ENCODE peak calls at places on chromosomes 3 and 15, in nine cellular contexts. N is ovary, L is GM12878, E is endothelial cell of umbilical vein, Y is pancreas, R is uterus, V is IMR-90, I is vagina, O is A549. W is an unnamed sample. For H3K4me1, the result is how much of the 10 kb centered on the place peaks cover.

GRCh38 chr3:134640872-134641470 is 9.9 kb downstream of the KY start:
- DNase-seq in N (no peak), L (no peak), E (peak), Y (no peak), R (no peak), V (peak), I (no peak), O (peak), W (no peak)

GRCh38 chr15:72197460-72198409 is at the start of gene GRAMD2A:
- DNase-seq in N (no peak), L (no peak), E (no peak), Y (no peak), R (no peak), V (no peak), I (no peak), O (peak), W (no peak)

GRCh38 chr15:101538177-101538576 is 48.7 kb upstream of the PCSK6 start:
- DNase-seq in N (no peak), L (no peak), E (no peak), Y (no peak), R (no peak), V (no peak), I (peak), O (no peak), W (no peak)

GRCh38 chr3:125129512-125129962 is 73.7 kb upstream of the HEG1 start:
- DNase-seq in N (no peak), L (no peak), E (peak), Y (no peak), R (peak), V (peak), I (no peak), O (peak), W (no peak)

GRCh38 chr3:47496892-47497291 is 16.6 kb downstream of the ELP6 start:
- DNase-seq in N (no peak), L (no peak), E (no peak), Y (no peak), R (no peak), V (no peak), I (no peak), O (no peak), W (no peak)

GRCh38 chr3:100401674-100402036 is 316 bp downstream of the LNP1 start:
- DNase-seq in N (peak), L (no peak), E (no peak), Y (peak), R (peak), V (peak), I (no peak), O (no peak), W (peak)

GRCh38 chr3:19348929-19349564 is 200.7 kb downstream of the KCNH8 start:
- DNase-seq in N (no peak), L (no peak), E (no peak), Y (no peak), R (no peak), V (peak), I (no peak), O (peak), W (no peak)

GRCh38 chr3:55571913-55572312 is 84.8 kb upstream of the WNT5A start:
- DNase-seq in N (no peak), L (no peak), E (no peak), Y (no peak), R (no peak), V (no peak), I (no peak), O (no peak), W (no peak)

GRCh38 chr3:138230525-138230924 is 43.4 kb downstream of the ARMC8 start:
- DNase-seq in N (no peak), L (no peak), E (no peak), Y (no peak), R (no peak), V (peak), I (no peak), O (no peak), W (no peak)

GRCh38 chr15:28129261-28129848 is 30.2 kb upstream of the OCA2 start:
- DNase-seq in N (no peak), L (no peak), E (no peak), Y (no peak), R (no peak), V (no peak), I (no peak), O (no peak), W (no peak)

GRCh38 chr3:88334187-88334868 is 184.6 kb downstream of the C3orf38 start:
- DNase-seq in N (no peak), L (no peak), E (no peak), Y (no peak), R (no peak), V (no peak), I (no peak), O (no peak), W (no peak)

GRCh38 chr15:71167445-71168162 is 52.3 kb downstream of the THSD4 start:
- DNase-seq in N (no peak), L (no peak), E (no peak), Y (no peak), R (no peak), V (no peak), I (no peak), O (no peak), W (no peak)

GRCh38 chr3:125052671-125053303 is 3.0 kb downstream of the HEG1 start:
- DNase-seq in N (no peak), L (no peak), E (peak), Y (no peak), R (no peak), V (peak), I (no peak), O (peak), W (no peak)

GRCh38 chr3:186525369-186526255 is 18.6 kb downstream of the CRYGS start:
- DNase-seq in N (no peak), L (no peak), E (no peak), Y (no peak), R (no peak), V (no peak), I (no peak), O (no peak), W (no peak)

GRCh38 chr3:12196684-12197083 is 38.0 kb upstream of the TIMP4 start:
- DNase-seq in N (no peak), L (no peak), E (no peak), Y (no peak), R (no peak), V (no peak), I (peak), O (no peak), W (no peak)
- H3K4me1 ChIP-seq in N (under half), L (under half), E (under half), Y (under half), R (under half), V (under half), I (under half), O (half or more), W (under half)

GRCh38 chr3:39146611-39147373 is 6.6 kb downstream of the CSRNP1 start:
- DNase-seq in N (peak), L (no peak), E (peak), Y (peak), R (peak), V (peak), I (no peak), O (peak), W (peak)

GRCh38 chr3:39146083-39146501 is 7.3 kb downstream of the CSRNP1 start:
- DNase-seq in N (no peak), L (no peak), E (no peak), Y (no peak), R (no peak), V (no peak), I (no peak), O (no peak), W (peak)

GRCh38 chr3:39148116-39149058 is 5.0 kb downstream of the CSRNP1 start:
- DNase-seq in N (peak), L (no peak), E (peak), Y (no peak), R (no peak), V (peak), I (no peak), O (no peak), W (no peak)

GRCh38 chr3:39147711-39148115 is 5.7 kb downstream of the CSRNP1 start:
- DNase-seq in N (peak), L (no peak), E (peak), Y (no peak), R (no peak), V (peak), I (no peak), O (no peak), W (no peak)

DNA sequence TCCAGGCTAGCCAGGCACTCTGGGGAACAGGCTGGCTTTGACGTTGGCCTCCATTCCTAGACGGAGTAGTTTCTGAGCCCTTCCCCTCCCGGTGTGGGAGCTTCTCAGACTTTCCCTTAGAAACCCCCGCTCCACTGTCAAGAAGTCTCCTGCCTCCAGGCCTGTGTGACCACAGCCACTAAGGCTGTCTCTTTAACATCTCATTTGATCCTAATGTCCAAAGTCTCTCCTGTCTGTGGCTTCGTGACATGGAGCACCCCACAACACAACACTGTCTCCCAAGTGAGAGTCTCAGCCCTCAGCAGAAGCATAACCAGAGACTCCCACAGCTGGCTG is 6.0 kb downstream of the CSRNP1 start:
- DNase-seq in N (no peak), L (no peak), E (no peak), Y (no peak), R (no peak), V (no peak), I (no peak), O (no peak), W (no peak)
- H3K4me1 ChIP-seq in N (under half), L (under half), E (half or more), Y (half or more), R (under half), V (under half), I (half or more), O (half or more), W (half or more)

GRCh38 chr3:103968131-103968530 is 1398.6 kb upstream of the ALCAM start:
- DNase-seq in N (no peak), L (no peak), E (no peak), Y (no peak), R (no peak), V (no peak), I (no peak), O (no peak), W (no peak)
- H3K4me1 ChIP-seq in N (under half), L (under half), E (under half), Y (under half), R (under half), V (under half), I (under half), O (under half), W (under half)

DNA sequence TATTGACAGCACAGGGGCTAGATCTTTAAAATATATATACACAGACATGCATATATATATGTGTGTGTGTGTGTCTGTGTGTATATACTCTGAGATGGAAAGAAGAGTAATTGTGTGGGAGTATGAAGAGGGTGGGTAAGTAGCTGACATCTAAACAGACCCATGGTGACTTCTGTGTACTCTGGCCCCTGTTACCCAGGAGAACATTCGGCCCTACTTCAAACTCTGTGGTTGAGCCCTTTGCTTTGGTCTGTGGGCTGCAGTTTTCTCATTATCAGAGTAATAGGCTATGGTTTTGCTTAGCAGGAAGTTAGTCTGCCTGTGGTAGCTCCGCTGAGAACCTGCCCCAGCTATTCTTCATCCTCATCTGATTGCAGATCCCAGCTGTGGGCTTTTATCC is 141.4 kb downstream of the RBPMS2 start:
- DNase-seq in N (no peak), L (peak), E (peak), Y (no peak), R (no peak), V (no peak), I (no peak), O (no peak), W (no peak)
- H3K4me1 ChIP-seq in N (under half), L (under half), E (under half), Y (under half), R (under half), V (under half), I (under half), O (under half), W (under half)

DNA sequence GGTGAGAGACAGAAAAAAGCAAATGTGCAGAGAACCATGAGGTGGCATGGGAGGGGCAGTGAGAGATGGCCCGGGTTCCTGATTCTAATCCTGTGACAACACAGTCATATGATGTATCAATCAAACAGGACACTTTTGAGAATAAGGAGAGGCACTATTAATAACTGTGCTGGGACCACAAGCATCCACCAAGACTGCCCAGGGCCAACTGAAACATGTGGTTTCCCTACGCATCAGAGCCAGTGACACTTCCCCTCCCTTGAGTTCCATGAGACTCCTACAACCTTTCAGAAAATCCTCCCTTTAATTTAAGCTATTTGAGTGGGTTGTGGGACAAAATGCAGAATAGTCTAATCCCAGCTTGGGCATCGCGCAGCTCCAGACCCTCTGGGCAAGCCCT is 17.4 kb downstream of the SH3BP5 start:
- DNase-seq in N (no peak), L (no peak), E (no peak), Y (no peak), R (no peak), V (no peak), I (no peak), O (no peak), W (no peak)
- H3K4me1 ChIP-seq in N (under half), L (half or more), E (under half), Y (under half), R (under half), V (under half), I (half or more), O (under half), W (half or more)

GRCh38 chr3:191774485-191774884 is 313.5 kb downstream of the PYDC2 start:
- DNase-seq in N (no peak), L (no peak), E (no peak), Y (no peak), R (no peak), V (no peak), I (no peak), O (peak), W (no peak)

GRCh38 chr3:191775451-191776233 is 314.7 kb downstream of the PYDC2 start:
- DNase-seq in N (no peak), L (no peak), E (no peak), Y (no peak), R (no peak), V (no peak), I (no peak), O (peak), W (no peak)
- H3K4me1 ChIP-seq in N (under half), L (under half), E (under half), Y (under half), R (under half), V (under half), I (under half), O (under half), W (under half)

GRCh38 chr15:73984208-73984979 is 7.7 kb downstream of the STOML1 start:
- DNase-seq in N (no peak), L (no peak), E (no peak), Y (no peak), R (no peak), V (no peak), I (no peak), O (no peak), W (no peak)

GRCh38 chr15:73986055-73986775 is 5.9 kb downstream of the STOML1 start:
- DNase-seq in N (no peak), L (no peak), E (no peak), Y (no peak), R (no peak), V (no peak), I (no peak), O (no peak), W (no peak)

GRCh38 chr15:73986776-73987056 is 5.4 kb downstream of the STOML1 start:
- DNase-seq in N (no peak), L (no peak), E (no peak), Y (no peak), R (no peak), V (no peak), I (no peak), O (no peak), W (no peak)

GRCh38 chr15:73983773-73984172 is 8.3 kb downstream of the STOML1 start:
- DNase-seq in N (no peak), L (no peak), E (no peak), Y (no peak), R (no peak), V (no peak), I (no peak), O (no peak), W (no peak)

GRCh38 chr15:73985101-73985873 is 6.8 kb downstream of the STOML1 start:
- DNase-seq in N (no peak), L (no peak), E (no peak), Y (no peak), R (no peak), V (peak), I (no peak), O (no peak), W (no peak)
- H3K4me1 ChIP-seq in N (under half), L (half or more), E (half or more), Y (under half), R (under half), V (half or more), I (half or more), O (under half), W (half or more)

DNA sequence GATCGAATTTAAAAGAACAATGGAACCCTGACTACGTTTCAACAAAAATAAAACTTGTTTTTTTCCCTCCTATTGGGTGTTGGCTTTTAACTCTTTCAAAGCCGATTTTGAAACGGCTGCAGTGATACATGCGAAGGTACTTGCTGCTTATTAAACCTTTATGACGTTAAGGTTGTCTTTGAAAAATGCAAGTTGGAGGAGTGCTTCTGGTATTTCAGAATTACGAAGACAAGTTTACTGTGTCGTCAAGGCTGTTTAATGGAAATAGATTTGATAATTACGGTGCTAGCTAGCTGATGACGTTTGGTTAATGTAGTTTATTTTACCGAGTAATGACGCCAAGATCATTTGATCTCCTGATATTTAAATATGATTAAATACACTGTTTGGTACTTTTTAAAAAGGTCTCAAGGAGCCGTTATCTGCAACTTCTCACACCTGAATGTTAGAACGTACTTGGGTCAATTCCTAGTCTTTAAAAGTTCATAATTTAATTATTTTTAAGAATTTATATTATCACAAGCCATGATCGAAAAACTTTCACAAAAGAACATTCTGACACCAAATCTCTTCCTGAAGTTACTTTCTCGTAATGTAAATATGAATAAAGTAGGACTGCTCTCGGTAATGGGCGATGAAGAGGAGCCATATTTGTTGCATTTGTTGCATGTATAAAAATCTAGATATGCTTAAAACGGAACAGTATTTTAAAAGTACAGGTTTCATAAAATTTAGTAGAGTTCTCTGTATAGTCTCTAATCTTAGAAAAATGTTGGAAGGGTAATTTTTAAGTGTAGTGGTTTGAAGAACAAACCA is 16.3 kb upstream of the CHD2 start:
- DNase-seq in N (no peak), L (no peak), E (peak), Y (no peak), R (no peak), V (peak), I (no peak), O (peak), W (no peak)
- H3K4me1 ChIP-seq in N (under half), L (under half), E (under half), Y (under half), R (under half), V (under half), I (under half), O (under half), W (under half)

DNA sequence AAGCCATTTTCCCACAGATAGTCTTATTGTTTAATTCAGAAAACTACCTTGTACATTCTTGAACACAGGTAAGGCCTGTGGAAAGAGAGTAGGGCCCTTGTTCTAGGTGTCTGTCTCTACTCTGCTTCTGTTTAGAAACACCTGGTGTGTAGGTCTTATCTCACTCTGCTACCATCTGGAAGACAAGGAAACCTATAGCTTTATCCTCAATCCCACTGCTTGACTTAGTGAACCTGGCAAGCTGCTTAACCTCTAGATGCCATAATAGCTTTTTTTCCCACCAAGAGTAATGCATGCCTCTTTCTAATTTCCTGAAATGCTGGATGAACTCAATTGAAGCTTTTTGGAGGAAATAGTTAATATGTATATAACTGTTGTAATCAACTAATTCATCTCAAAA is 82.6 kb upstream of the RAP2B start:
- DNase-seq in N (no peak), L (no peak), E (no peak), Y (no peak), R (no peak), V (no peak), I (no peak), O (no peak), W (no peak)
- H3K4me1 ChIP-seq in N (under half), L (under half), E (under half), Y (under half), R (under half), V (under half), I (under half), O (under half), W (under half)